ENCODE peak calls at places on chromosomes 16 and 17, in four cellular contexts. W is HAP-1, F is aorta, N is IMR-90. O is an unnamed sample.

GRCh38 chr17:72590882-72591499 is 470.2 kb downstream of the SOX9 start:
- DNase-seq in W (no peak), F (no peak), N (no peak), O (no peak)

GRCh38 chr17:83010323-83011200 is 68.8 kb upstream of the METRNL start:
- DNase-seq in W (no peak), F (no peak), N (peak; percentile 69), O (peak; percentile 35)

GRCh38 chr16:66130296-66130910 is 236.1 kb upstream of the CDH5 start:
- DNase-seq in W (no peak), F (no peak), N (peak; percentile 92), O (peak; percentile 77)

GRCh38 chr16:29876578-29877249 is 13.7 kb upstream of the CDIPT start:
- DNase-seq in W (peak; percentile 40), F (no peak), N (no peak), O (no peak)

GRCh38 chr16:53775821-53776431 is 72.0 kb downstream of the FTO start:
- DNase-seq in W (peak; percentile 53), F (peak; percentile 55), N (peak; percentile 91), O (peak; percentile 99)

GRCh38 chr17:43832976-43833829 is at the start of gene MPP3:
- DNase-seq in W (peak; percentile 83), F (peak; percentile 68), N (peak; percentile 59), O (peak; percentile 82)

GRCh38 chr17:59456428-59456827 is 109.0 kb upstream of the DHX40 start:
- DNase-seq in W (no peak), F (no peak), N (no peak), O (no peak)

GRCh38 chr17:64425191-64425590 is 23.7 kb upstream of the MILR1 start:
- DNase-seq in W (no peak), F (no peak), N (no peak), O (no peak)

GRCh38 chr16:6019490-6019991 is 921.9 kb upstream of the EEF2KMT start:
- DNase-seq in W (no peak), F (no peak), N (no peak), O (no peak)

GRCh38 chr16:86931410-86931941 is 353.1 kb downstream of the FOXL1 start:
- DNase-seq in W (no peak), F (peak; percentile 85), N (peak; percentile 89), O (peak; percentile 78)

GRCh38 chr17:11493947-11494346 is 104.3 kb upstream of the DNAH9 start:
- DNase-seq in W (no peak), F (no peak), N (no peak), O (no peak)

GRCh38 chr17:77281904-77282367 is 141.2 kb downstream of the SEC14L1 start:
- DNase-seq in W (peak; percentile 44), F (no peak), N (no peak), O (no peak)

GRCh38 chr17:15289285-15290185 is 24.4 kb upstream of the PMP22 start:
- DNase-seq in W (no peak), F (no peak), N (peak; percentile 89), O (no peak)

GRCh38 chr16:82043680-82044584 is 8.9 kb downstream of the HSD17B2 start:
- DNase-seq in W (no peak), F (no peak), N (peak; percentile 75), O (no peak)

GRCh38 chr17:32496348-32497078 is 9.7 kb downstream of the CDK5R1 start:
- DNase-seq in W (no peak), F (peak; percentile 79), N (peak; percentile 68), O (peak; percentile 50)

GRCh38 chr17:56478836-56479447 is 114.6 kb upstream of the NOG start:
- DNase-seq in W (peak; percentile 16), F (no peak), N (peak; percentile 25), O (no peak)

GRCh38 chr16:58088116-58088515 is 41.1 kb downstream of the CFAP20 start:
- DNase-seq in W (no peak), F (no peak), N (no peak), O (no peak)

GRCh38 chr16:84454611-84455010 is 49.8 kb downstream of the MEAK7 start:
- DNase-seq in W (no peak), F (no peak), N (no peak), O (no peak)

GRCh38 chr16:88667496-88667895 is 4.6 kb upstream of the MVD start:
- DNase-seq in W (no peak), F (no peak), N (no peak), O (no peak)

GRCh38 chr17:36498560-36499300 is 12.2 kb downstream of the ZNHIT3 start:
- DNase-seq in W (no peak), F (no peak), N (no peak), O (no peak)

GRCh38 chr17:36697907-36698526 is 96.6 kb downstream of the MRM1 start:
- DNase-seq in W (peak; percentile 59), F (no peak), N (peak; percentile 8), O (no peak)

GRCh38 chr17:9729034-9729650 is 62.2 kb downstream of the DHRS7C start:
- DNase-seq in W (peak; percentile 13), F (no peak), N (peak; percentile 45), O (no peak)

GRCh38 chr16:85969159-85969558 is 70.2 kb downstream of the IRF8 start:
- DNase-seq in W (no peak), F (no peak), N (peak; percentile 47), O (no peak)

GRCh38 chr17:50062323-50063243 is 6.7 kb downstream of the ITGA3 start:
- DNase-seq in W (no peak), F (peak; percentile 91), N (peak; percentile 73), O (peak; percentile 100)

GRCh38 chr16:22282254-22282892 is 14.8 kb upstream of the POLR3E start:
- DNase-seq in W (no peak), F (no peak), N (no peak), O (no peak)

GRCh38 chr16:72990003-72990521 is 57.9 kb downstream of the ZFHX3 start:
- DNase-seq in W (peak; percentile 35), F (peak; percentile 68), N (peak; percentile 68), O (peak; percentile 76)

GRCh38 chr17:53543363-53543927 is 279.3 kb upstream of the KIF2B start:
- DNase-seq in W (no peak), F (no peak), N (no peak), O (no peak)

GRCh38 chr17:40112718-40113109 is 9.1 kb upstream of the MSL1 start:
- DNase-seq in W (no peak), F (no peak), N (no peak), O (peak; percentile 44)

GRCh38 chr16:35730251-35730650 is 2270.8 kb downstream of the TP53TG3F start:
- DNase-seq in W (no peak), F (no peak), N (no peak), O (no peak)

GRCh38 chr16:35731341-35732040 is 2272.1 kb downstream of the TP53TG3F start:
- DNase-seq in W (no peak), F (no peak), N (no peak), O (no peak)

GRCh38 chr16:35724551-35724950 is 2265.1 kb downstream of the TP53TG3F start:
- DNase-seq in W (no peak), F (no peak), N (no peak), O (no peak)

GRCh38 chr16:35725949-35726348 is 2266.5 kb downstream of the TP53TG3F start:
- DNase-seq in W (no peak), F (no peak), N (no peak), O (no peak)
- H3K9me3 ChIP-seq in W (no peaks in the 10 kb centered on the region), F (peaks cover 12% of the 10 kb centered on the region), N (peaks cover 6% of the 10 kb centered on the region), O (no peaks in the 10 kb centered on the region)

GRCh38 chr17:6452471-6453266 is 8.4 kb downstream of the PIMREG start:
- DNase-seq in W (no peak), F (no peak), N (no peak), O (no peak)

GRCh38 chr17:6453279-6454024 is 9.2 kb downstream of the PIMREG start:
- DNase-seq in W (no peak), F (no peak), N (no peak), O (no peak)

GRCh38 chr17:6456321-6456720 is 12.1 kb downstream of the PIMREG start:
- DNase-seq in W (no peak), F (peak; percentile 16), N (no peak), O (no peak)

GRCh38 chr17:6455321-6455705 is 11.1 kb downstream of the PIMREG start:
- DNase-seq in W (peak; percentile 13), F (peak; percentile 51), N (peak; percentile 17), O (no peak)

GRCh38 chr17:6454495-6455320 is 10.5 kb downstream of the PIMREG start:
- DNase-seq in W (no peak), F (no peak), N (no peak), O (no peak)
- H3K4me3 ChIP-seq in W (no peak overlapping the region), F (no peak overlapping the region), N (no peak overlapping the region), O (no peak overlapping the region)

GRCh38 chr16:35363510-35363909 is 1904.1 kb downstream of the TP53TG3F start:
- DNase-seq in W (no peak), F (no peak), N (no peak), O (no peak)
- H3K9me3 ChIP-seq in W (peaks cover 6% of the 10 kb centered on the region), F (peaks cover 5% of the 10 kb centered on the region), N (peaks cover 12% of the 10 kb centered on the region), O (no peaks in the 10 kb centered on the region)

GRCh38 chr17:79990704-79991103 is 45.0 kb downstream of the TBC1D16 start:
- DNase-seq in W (no peak), F (peak; percentile 20), N (no peak), O (no peak)

GRCh38 chr17:79991140-79991923 is 44.3 kb downstream of the TBC1D16 start:
- DNase-seq in W (peak; percentile 90), F (peak; percentile 86), N (peak; percentile 74), O (peak; percentile 84)

GRCh38 chr17:79992657-79993389 is 42.8 kb downstream of the TBC1D16 start:
- DNase-seq in W (no peak), F (no peak), N (no peak), O (no peak)

GRCh38 chr17:79993390-79994221 is 42.1 kb downstream of the TBC1D16 start:
- DNase-seq in W (peak; percentile 41), F (peak; percentile 79), N (peak; percentile 94), O (no peak)

GRCh38 chr17:79991924-79992656 is 43.6 kb downstream of the TBC1D16 start:
- DNase-seq in W (no peak), F (no peak), N (peak; percentile 38), O (no peak)
- H3K4me3 ChIP-seq in W (no peak overlapping the region), F (no peak overlapping the region), N (peak overlapping the region; percentile 9), O (no peak overlapping the region)

GRCh38 chr16:62661435-62661834 is 625.2 kb upstream of the CDH8 start:
- DNase-seq in W (no peak), F (no peak), N (no peak), O (no peak)

DNA sequence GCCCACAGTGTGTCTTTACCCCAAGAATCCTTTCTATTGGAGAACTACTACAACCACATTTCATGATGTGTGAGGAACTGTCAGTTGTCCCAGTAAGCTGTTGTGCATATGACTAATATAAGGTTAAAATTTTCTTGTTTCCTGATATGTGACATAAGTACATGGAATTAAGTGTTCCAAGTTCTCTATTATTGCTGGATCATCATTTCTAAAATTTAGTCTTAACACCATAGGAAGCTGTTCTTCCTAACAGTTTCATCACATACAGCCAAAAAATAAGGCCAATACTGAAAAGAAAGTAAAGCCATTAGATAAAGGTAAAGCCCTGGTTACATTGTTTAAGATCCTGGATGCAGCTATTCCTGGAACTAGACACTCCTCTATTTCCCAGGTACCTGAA is 620.9 kb upstream of the CDH8 start:
- DNase-seq in W (no peak), F (no peak), N (no peak), O (no peak)
- H3K9me3 ChIP-seq in W (no peaks in the 10 kb centered on the region), F (no peaks in the 10 kb centered on the region), N (peaks cover 2% of the 10 kb centered on the region), O (no peaks in the 10 kb centered on the region)

GRCh38 chr16:68350951-68351350 is 40.1 kb downstream of the PRMT7 start:
- DNase-seq in W (no peak), F (no peak), N (no peak), O (no peak)

GRCh38 chr16:68349838-68350410 is 39.1 kb downstream of the PRMT7 start:
- DNase-seq in W (no peak), F (no peak), N (no peak), O (no peak)

GRCh38 chr16:68346892-68347480 is 36.2 kb downstream of the PRMT7 start:
- DNase-seq in W (no peak), F (peak; percentile 43), N (no peak), O (no peak)

GRCh38 chr16:68347605-68348004 is 36.8 kb downstream of the PRMT7 start:
- DNase-seq in W (no peak), F (peak; percentile 3), N (no peak), O (no peak)

GRCh38 chr16:68348645-68349445 is 38.0 kb downstream of the PRMT7 start:
- DNase-seq in W (no peak), F (no peak), N (no peak), O (no peak)
- H3K4me3 ChIP-seq in W (no peak overlapping the region), F (no peak overlapping the region), N (no peak overlapping the region), O (no peak overlapping the region)